ENCODE peak calls at places on chromosomes 5 and 9, in five cellular contexts. J is K562, D is A549, L is GM12878, R is HepG2. M is an unnamed sample.

GRCh38 chr9:98532147-98532546 is 176.6 kb downstream of the GABBR2 start:
- DNase-seq in J (no peak), D (no peak), L (no peak), R (no peak), M (no peak)

GRCh38 chr5:149745944-149746326 is 15.8 kb downstream of the PPARGC1B start:
- DNase-seq in J (peak), D (no peak), L (no peak), R (no peak), M (no peak)

GRCh38 chr5:138955013-138955660 is 80.0 kb upstream of the LRRTM2 start:
- DNase-seq in J (no peak), D (no peak), L (no peak), R (peak), M (no peak)

GRCh38 chr5:132272341-132273210 is 15.1 kb downstream of the PDLIM4 start:
- DNase-seq in J (peak), D (peak), L (no peak), R (peak), M (peak)

GRCh38 chr5:178460598-178461425 is 129.4 kb downstream of the COL23A1 start:
- DNase-seq in J (peak), D (peak), L (no peak), R (peak), M (peak)

GRCh38 chr5:39702928-39703327 is 278.1 kb upstream of the DAB2 start:
- DNase-seq in J (no peak), D (no peak), L (no peak), R (no peak), M (no peak)

GRCh38 chr5:4630031-4630430 is 510.1 kb upstream of the ADAMTS16 start:
- DNase-seq in J (no peak), D (peak), L (no peak), R (peak), M (no peak)

GRCh38 chr9:74570879-74571512 is 73.9 kb downstream of the RORB start:
- DNase-seq in J (peak), D (peak), L (no peak), R (peak), M (peak)

GRCh38 chr9:35651964-35652828 is 1.5 kb upstream of the SIT1 start:
- DNase-seq in J (no peak), D (peak), L (no peak), R (peak), M (no peak)

GRCh38 chr5:54743997-54744788 is 226.6 kb downstream of the SNX18 start:
- DNase-seq in J (peak), D (peak), L (peak), R (peak), M (peak)
- TF ChIP-seq JUNB in J (no peak), D (no peak), L (no peak), R (no peak), M (no peak)

DNA sequence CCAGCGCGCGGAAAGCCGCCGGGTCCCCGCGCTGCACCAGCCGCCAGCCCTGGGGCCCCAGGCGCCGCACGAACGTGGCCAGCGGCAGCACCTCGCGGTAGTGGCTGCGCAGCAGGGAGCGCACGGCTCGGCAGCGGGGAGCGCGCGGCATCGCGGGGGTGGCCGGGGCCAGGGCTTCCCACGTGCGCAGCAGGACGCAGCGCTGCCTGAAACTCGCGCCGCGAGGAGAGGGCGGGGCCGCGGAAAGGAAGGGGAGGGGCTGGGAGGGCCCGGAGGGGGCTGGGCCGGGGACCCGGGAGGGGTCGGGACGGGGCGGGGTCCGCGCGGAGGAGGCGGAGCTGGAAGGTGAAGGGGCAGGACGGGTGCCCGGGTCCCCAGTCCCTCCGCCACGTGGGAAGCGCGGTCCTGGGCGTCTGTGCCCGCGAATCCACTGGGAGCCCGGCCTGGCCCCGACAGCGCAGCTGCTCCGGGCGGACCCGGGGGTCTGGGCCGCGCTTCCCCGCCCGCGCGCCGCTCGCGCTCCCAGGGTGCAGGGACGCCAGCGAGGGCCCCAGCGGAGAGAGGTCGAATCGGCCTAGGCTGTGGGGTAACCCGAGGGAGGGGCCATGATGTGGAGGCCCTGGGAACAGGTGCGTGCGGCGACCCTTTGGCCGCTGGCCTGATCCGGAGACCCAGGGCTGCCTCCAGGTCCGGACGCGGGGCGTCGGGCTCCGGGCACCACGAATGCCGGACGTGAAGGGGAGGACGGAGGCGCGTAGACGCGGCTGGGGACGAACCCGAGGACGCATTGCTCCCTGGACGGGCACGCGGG is at the start of gene TERT:
- DNase-seq in J (peak), D (peak), L (no peak), R (no peak), M (peak)
- TF ChIP-seq JUNB in J (no peak), D (no peak), L (no peak), R (no peak), M (no peak)

DNA sequence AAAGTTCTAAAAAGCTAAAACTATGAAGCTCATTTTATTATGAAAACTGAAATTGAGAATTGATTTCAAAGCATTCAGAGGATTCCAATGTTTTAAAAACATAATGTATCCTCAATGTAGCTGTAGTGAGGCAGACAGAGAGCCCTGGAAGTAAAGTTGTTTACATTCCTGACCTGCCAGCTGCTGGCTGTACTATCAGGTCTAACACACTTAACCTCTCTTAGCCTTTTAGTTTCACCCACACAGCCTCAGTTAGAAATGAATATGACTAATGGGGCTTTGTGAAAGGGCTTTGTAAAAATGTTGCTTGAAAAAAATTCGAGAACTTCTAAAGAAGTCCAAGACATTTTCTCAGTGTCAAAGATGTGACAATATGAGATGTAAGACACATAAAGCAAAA is 122.6 kb downstream of the FBXL17 start:
- DNase-seq in J (peak), D (no peak), L (no peak), R (no peak), M (peak)
- TF ChIP-seq JUNB in J (no peak), D (no peak), L (no peak), R (no peak), M (no peak)

DNA sequence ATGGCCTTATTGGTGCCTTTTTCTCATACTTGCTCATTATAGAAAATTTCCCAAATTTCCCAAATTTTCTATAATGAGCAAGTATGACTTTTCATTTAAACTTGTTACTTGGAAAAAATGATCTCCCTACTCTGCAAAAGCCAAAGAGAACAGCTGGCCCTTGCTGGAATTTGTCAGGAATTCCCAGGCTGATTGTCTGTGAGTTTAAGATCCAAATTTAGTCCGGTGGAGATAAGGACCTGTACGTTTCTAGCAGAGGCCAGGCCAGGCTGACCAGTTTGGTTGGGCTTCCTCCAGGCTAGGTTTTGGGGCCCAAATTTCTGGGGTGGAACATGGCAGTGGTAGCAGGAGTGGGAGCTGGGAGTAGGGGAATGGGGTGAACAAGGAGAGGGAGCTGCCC is 51.9 kb downstream of the NEURL1B start:
- DNase-seq in J (no peak), D (no peak), L (no peak), R (no peak), M (no peak)
- TF ChIP-seq JUNB in J (no peak), D (no peak), L (no peak), R (no peak), M (no peak)

DNA sequence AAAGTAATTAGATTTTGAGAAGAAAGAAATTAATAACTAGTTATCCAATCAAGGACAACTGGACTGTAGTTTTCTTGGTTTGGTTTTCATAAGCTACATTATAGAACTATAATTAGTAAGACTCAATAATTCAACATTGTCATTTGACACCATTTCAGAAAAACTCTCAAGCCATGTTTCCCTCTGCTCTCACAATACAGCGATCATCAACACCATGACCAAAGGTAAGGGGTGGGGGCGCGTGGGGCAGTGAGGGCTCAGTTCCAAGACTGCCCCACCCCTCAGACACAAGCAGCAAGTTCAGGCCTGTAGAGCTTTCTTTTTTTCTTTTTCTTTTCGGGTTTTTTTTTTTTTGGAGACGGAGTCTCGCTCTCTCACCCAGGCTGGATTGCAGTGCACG is 6.4 kb downstream of the CMBL start:
- DNase-seq in J (peak), D (no peak), L (no peak), R (no peak), M (no peak)
- TF ChIP-seq JUNB in J (no peak), D (no peak), L (no peak), R (no peak), M (no peak)

GRCh38 chr9:4670591-4670990 is 4.3 kb upstream of the SPATA6L start:
- DNase-seq in J (no peak), D (no peak), L (no peak), R (no peak), M (no peak)

GRCh38 chr9:4677392-4677791 is 2.0 kb upstream of the CDC37L1 start:
- DNase-seq in J (no peak), D (no peak), L (no peak), R (no peak), M (no peak)

GRCh38 chr9:4678679-4679267 is 596 bp upstream of the CDC37L1 start:
- DNase-seq in J (peak), D (peak), L (no peak), R (peak), M (peak)

GRCh38 chr9:4671737-4672136 is 5.5 kb upstream of the SPATA6L start:
- DNase-seq in J (no peak), D (no peak), L (no peak), R (no peak), M (no peak)

DNA sequence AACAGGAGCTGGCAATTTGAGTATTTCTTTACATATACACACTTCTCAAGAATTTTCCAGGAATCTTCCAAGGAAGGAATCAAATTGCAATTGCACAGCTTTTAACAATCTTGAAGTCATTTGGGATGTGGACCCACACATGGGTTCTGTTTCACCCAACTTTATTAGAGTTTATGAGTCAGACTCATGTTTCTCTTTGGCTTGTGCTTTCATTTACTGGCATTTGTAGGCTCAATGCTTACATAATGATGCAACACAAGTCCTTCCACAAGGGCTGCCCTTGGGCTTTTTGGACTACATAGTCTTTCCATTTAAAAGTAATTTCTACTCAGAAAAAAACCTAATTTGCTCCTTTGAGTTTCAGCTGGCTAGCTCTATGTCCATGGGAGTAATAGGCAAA is 4.6 kb upstream of the CDC37L1 start:
- DNase-seq in J (no peak), D (peak), L (no peak), R (peak), M (no peak)
- TF ChIP-seq JUNB in J (no peak), D (peak), L (no peak), R (no peak), M (no peak)